ENCODE peak calls at places on chromosomes 7 and 10, in four cellular contexts. Q is tibial artery, U is GM12864, E is endothelial cell. A is an unnamed sample.
A peak's percentile ranks its signal among the peaks of the same experiment; 100 is the strongest.

GRCh38 chr10:48937796-48938195 is 1.8 kb downstream of the LRRC18 start:
- DNase-seq in E (no peak), U (no peak), Q (no peak), A (no peak)

GRCh38 chr7:117564627-117565026 is 84.8 kb downstream of the CFTR start:
- DNase-seq in Q (no peak), U (no peak), E (no peak), A (no peak)

GRCh38 chr10:5043716-5044115 is 40.1 kb upstream of the AKR1C2 start:
- DNase-seq in Q (no peak), E (no peak), U (no peak), A (no peak)

GRCh38 chr10:32171213-32171612 is 115.0 kb upstream of the KIF5B start:
- DNase-seq in E (no peak), U (no peak), Q (peak; percentile 1), A (no peak)

GRCh38 chr7:96320437-96320836 is 1.5 kb downstream of the SLC25A13 start:
- DNase-seq in U (peak; percentile 68), E (no peak), Q (no peak), A (peak; percentile 50)

GRCh38 chr10:97580421-97581367 is 3.5 kb upstream of the HOGA1 start:
- DNase-seq in U (no peak), Q (no peak), E (no peak), A (no peak)

GRCh38 chr10:3395487-3395886 is 222.9 kb upstream of the PITRM1 start:
- DNase-seq in Q (no peak), E (no peak), U (no peak), A (no peak)

GRCh38 chr10:36542493-36542892 is 582.9 kb upstream of the ANKRD30A start:
- DNase-seq in E (no peak), Q (no peak), U (no peak), A (no peak)

GRCh38 chr7:97639036-97639435 is 92.8 kb upstream of the TAC1 start:
- DNase-seq in U (no peak), Q (no peak), E (no peak), A (no peak)

GRCh38 chr7:154871483-154871882 is 131.4 kb downstream of the PAXIP1 start:
- DNase-seq in E (no peak), U (no peak), Q (peak; percentile 15), A (no peak)

GRCh38 chr10:129136074-129136473 is 331.0 kb upstream of the MGMT start:
- DNase-seq in E (no peak), U (no peak), Q (no peak), A (no peak)

GRCh38 chr7:134691820-134692705 is 45.4 kb downstream of the BPGM start:
- DNase-seq in Q (peak; percentile 72), U (no peak), E (no peak), A (no peak)

GRCh38 chr10:116274141-116274861 is 1.3 kb upstream of the GFRA1 start:
- DNase-seq in Q (no peak), U (no peak), E (peak; percentile 20), A (peak; percentile 17)

GRCh38 chr7:29007127-29007526 is 49.0 kb upstream of the TRIL start:
- DNase-seq in E (no peak), U (no peak), Q (no peak), A (no peak)

GRCh38 chr10:132577350-132578005 is 39.9 kb downstream of the INPP5A start:
- DNase-seq in E (no peak), Q (no peak), U (no peak), A (no peak)
- TF ChIP-seq CTCF in E (no peak), Q (peak; percentile 42), U (no peak), A (no peak)

DNA sequence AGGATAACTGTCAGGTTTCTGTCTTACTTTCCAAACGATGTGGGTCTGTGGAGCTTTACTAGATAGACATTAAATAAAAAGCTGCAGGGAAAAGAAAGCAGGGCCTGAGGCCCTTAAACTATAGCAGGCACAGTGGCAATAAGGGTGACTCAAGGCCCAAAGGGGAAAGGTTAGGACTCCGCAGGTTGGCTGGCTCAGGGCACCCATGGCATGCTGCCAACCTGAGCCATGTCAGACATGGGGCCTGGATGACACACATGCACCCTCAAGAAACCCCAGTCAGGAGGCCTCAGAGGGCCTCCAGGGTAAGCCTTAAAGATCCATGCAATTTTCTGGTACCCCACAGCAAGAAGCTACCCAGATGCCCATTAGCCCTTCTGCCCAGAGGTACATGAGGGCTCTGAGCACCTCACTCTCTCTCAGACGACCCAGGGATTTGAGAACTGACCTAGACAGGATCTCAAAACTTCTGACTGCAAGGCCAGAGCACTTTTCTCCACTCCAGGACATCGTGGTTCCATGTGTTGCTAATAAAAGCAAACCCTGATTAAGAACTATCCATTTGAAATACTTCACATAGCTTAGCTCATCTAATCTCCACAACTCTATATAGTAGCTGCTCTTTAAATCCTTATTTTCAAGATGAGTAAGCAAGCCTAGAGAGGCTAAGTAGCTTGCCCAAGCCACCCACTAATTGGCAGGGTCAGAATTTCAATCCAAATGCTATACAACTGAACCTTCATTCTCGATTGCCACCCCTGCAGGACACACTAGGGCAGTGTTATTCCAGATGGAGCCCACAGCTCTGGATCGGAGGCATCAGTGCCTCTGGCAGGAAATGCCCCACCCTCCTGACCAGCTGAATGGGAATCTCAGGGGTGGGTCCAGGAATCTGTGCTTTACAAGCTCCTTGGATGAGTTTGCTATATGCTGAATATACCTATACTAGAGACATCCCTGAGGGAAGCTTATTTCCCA is 132.5 kb upstream of the EFCAB10 start:
- DNase-seq in Q (no peak), E (no peak), U (no peak), A (no peak)
- TF ChIP-seq CTCF in Q (no peak), E (no peak), U (no peak), A (no peak)

DNA sequence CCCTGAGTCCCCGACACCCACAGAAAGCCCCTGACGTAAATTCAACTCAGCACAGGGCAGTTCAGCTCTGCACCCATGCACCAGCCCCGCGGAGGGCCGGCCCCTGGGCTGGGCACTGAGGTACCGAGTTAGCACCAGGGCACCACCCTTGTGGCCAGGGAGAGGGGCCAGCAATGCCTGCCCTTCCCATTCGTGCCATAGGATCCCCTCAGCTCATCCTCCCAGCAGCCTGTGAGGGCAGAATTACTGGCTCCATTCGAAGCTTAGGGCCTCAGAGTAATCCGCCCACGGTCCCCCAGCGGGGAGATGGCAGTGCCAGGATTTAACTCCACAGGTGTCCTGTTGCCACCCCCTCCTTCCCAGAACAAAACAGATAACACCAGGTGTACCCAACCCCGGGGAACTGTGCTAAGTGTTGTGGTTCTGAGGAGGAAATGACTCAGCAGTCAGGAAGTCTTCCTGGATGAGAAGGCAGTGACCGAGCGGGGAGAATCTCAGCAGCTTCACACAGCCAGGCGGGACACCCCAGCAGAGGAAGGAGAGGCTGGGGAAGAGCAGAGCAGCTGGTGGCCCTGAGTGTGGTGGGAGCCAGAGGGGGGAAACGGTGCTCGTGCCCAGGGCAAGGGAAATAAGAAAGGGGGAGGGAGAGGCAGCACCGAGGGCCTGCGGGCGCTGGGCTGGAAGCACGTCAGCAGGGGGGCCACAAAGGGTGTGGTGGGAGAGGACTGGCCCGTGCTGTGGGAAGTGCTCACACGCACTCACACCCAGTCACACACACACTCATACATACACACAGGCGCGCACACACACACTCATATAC is 59.6 kb upstream of the CHST15 start:
- DNase-seq in E (peak; percentile 42), Q (peak; percentile 78), U (peak; percentile 56), A (peak; percentile 66)
- TF ChIP-seq CTCF in E (no peak), Q (no peak), U (no peak), A (no peak)

GRCh38 chr10:127973810-127974311 is 67.0 kb downstream of the PTPRE start:
- DNase-seq in U (no peak), E (no peak), Q (no peak), A (no peak)
- TF ChIP-seq CTCF in U (no peak), E (no peak), Q (no peak), A (no peak)